ENCODE peak calls at places on chromosome 21, in ten cellular contexts. L is A549, P is cardiac fibroblast, A is heart left ventricle, E is IMR-90, D is brain microvascular endothelial cell, Q is stomach, K is colonic mucosa, G is upper lobe of right lung, U is astrocyte. T is an unnamed sample.

GRCh38 chr21:24955275-24955961 is 651.9 kb downstream of the MRPL39 start:
- DNase-seq in G (no peak), L (no peak), U (no peak), A (no peak), P (no peak), D (no peak), K (no peak), E (no peak), Q (no peak), T (no peak)

GRCh38 chr21:38277501-38278111 is 20.8 kb downstream of the KCNJ15 start:
- DNase-seq in D (peak; percentile 97), A (no peak), P (peak; percentile 95), G (no peak), E (peak; percentile 100), L (peak; percentile 96), Q (no peak), K (peak; percentile 22), U (peak; percentile 100), T (peak; percentile 99)

GRCh38 chr21:34595457-34595856 is 19.5 kb downstream of the RCAN1 start:
- DNase-seq in L (no peak), U (no peak), D (no peak), Q (no peak), A (no peak), K (no peak), E (no peak), G (no peak), P (no peak), T (no peak)

GRCh38 chr21:40016234-40016633 is 149.0 kb downstream of the PCP4 start:
- DNase-seq in K (no peak), U (no peak), L (no peak), P (no peak), E (no peak), G (no peak), A (no peak), D (no peak), Q (no peak), T (no peak)

GRCh38 chr21:18244721-18245486 is at the start of gene CHODL:
- DNase-seq in E (no peak), Q (no peak), U (no peak), D (no peak), L (no peak), K (no peak), G (peak; percentile 63), P (no peak), A (no peak), T (no peak)

GRCh38 chr21:23936224-23936623 is 1671.1 kb downstream of the MRPL39 start:
- DNase-seq in L (peak; percentile 0), U (peak; percentile 2), A (no peak), G (no peak), Q (no peak), P (peak; percentile 21), K (no peak), D (no peak), E (peak; percentile 48), T (peak; percentile 25)

GRCh38 chr21:25281134-25281533 is 326.1 kb downstream of the MRPL39 start:
- DNase-seq in D (no peak), Q (no peak), G (no peak), E (no peak), A (no peak), L (no peak), K (no peak), P (no peak), U (no peak), T (no peak)

GRCh38 chr21:37153193-37153934 is 80.3 kb downstream of the TTC3 start:
- DNase-seq in K (peak; percentile 40), E (peak; percentile 88), A (no peak), U (peak; percentile 68), Q (no peak), L (no peak), G (no peak), P (peak; percentile 83), D (no peak), T (peak; percentile 95)

GRCh38 chr21:38921511-38922215 is 115.9 kb downstream of the ETS2 start:
- DNase-seq in K (peak; percentile 59), P (no peak), Q (no peak), U (no peak), A (no peak), E (no peak), L (no peak), G (no peak), D (no peak), T (peak; percentile 60)

GRCh38 chr21:34669149-34669879 is 520 bp downstream of the CLIC6 start:
- DNase-seq in U (no peak), E (no peak), K (no peak), L (no peak), P (no peak), D (no peak), A (no peak), Q (peak; percentile 54), G (peak; percentile 81), T (no peak)

GRCh38 chr21:34836103-34836932 is 167.5 kb downstream of the CLIC6 start:
- DNase-seq in A (peak; percentile 22), K (no peak), D (peak; percentile 100), G (peak; percentile 88), Q (peak; percentile 71), U (peak; percentile 100), P (peak; percentile 98), E (peak; percentile 100), L (peak; percentile 94), T (peak; percentile 99)

GRCh38 chr21:25855591-25855990 is 120.8 kb downstream of the GABPA start:
- DNase-seq in G (no peak), K (no peak), Q (no peak), E (no peak), A (no peak), U (no peak), P (peak; percentile 22), D (no peak), L (no peak), T (peak; percentile 25)

GRCh38 chr21:29359718-29360117 is 61.0 kb downstream of the BACH1 start:
- DNase-seq in A (no peak), L (no peak), K (no peak), G (no peak), D (no peak), Q (no peak), E (peak; percentile 48), U (no peak), P (no peak), T (no peak)

GRCh38 chr21:36205962-36206361 is 49.3 kb downstream of the DOP1B start:
- DNase-seq in U (no peak), A (no peak), G (no peak), Q (no peak), E (peak; percentile 66), L (no peak), D (no peak), P (no peak), K (no peak), T (no peak)

GRCh38 chr21:14880922-14881321 is 183.9 kb downstream of the NRIP1 start:
- DNase-seq in L (no peak), K (no peak), Q (no peak), D (peak; percentile 71), E (peak; percentile 88), G (no peak), A (no peak), P (peak; percentile 54), U (peak; percentile 80), T (peak; percentile 92)

GRCh38 chr21:14453339-14453738 is 70.4 kb upstream of the HSPA13 start:
- DNase-seq in L (no peak), Q (no peak), E (no peak), K (no peak), U (no peak), P (no peak), D (no peak), A (no peak), G (no peak), T (no peak)

DNA sequence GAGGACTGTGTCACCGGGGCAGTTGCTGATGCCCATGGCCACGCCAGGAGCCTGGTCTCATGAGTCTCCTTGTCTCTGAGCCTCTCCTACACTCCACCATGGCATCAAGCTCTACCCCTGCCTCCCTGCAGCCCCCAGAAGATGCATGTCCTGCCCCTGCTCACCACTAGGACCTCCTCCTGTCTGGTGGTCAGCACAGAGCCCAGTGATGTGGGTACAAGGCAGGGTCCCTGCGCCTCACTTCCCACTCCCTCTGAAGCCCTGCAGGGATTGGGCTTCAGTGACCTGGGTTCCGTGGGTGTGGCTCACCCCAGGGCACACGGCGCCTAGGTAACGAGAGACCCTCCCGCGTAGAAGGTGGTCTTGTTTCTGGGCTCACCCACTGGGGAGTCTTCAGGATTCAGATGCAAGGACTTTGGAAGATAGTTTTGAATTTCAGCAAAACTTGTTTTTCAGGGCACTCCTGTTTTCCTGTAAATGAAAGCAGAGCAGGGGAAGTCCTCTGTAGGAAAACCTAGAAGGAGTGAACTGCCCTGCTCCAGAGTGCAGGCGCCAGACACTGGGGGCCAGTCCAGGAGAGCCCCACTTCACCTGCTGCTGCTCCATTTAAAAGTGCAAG is 2.8 kb downstream of the COL18A1 start:
- DNase-seq in D (no peak), P (no peak), E (no peak), L (no peak), A (no peak), K (no peak), Q (no peak), U (no peak), G (no peak), T (no peak)
- H3K4me3 ChIP-seq in D (peak overlapping the region; percentile 22), P (no peak overlapping the region), E (no peak overlapping the region), L (no peak overlapping the region), A (peak overlapping the region; percentile 67), K (no peak overlapping the region), Q (peak overlapping the region; percentile 55), U (no peak overlapping the region), G (no peak overlapping the region), T (no peak overlapping the region)

DNA sequence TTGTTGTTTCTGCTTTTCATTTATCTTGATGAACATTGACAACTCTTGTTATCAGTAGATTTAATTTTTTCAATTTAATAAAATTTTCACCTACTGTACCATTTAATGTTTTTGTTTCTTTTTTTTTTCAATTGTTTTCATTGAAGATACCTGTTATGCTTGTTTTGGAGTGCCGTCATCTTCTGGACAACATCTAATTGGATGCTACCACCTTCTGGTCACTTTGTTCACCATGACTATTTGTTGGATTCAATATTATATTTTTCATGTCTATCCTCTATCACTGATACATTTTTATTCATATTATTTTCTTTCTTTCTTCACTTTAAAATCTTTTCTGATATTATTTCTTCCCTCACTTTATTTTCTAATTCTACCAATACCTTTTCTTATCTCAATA is 14.0 kb downstream of the KRTAP21-2 start:
- DNase-seq in K (no peak), P (no peak), L (no peak), A (no peak), G (no peak), E (no peak), U (no peak), D (no peak), Q (no peak), T (no peak)
- TF ChIP-seq CTCF in K (no peak), P (no peak), L (no peak), A (peak; percentile 35), G (no peak), E (no peak), U (no peak), D (peak; percentile 11), Q (no peak), T (no peak)

DNA sequence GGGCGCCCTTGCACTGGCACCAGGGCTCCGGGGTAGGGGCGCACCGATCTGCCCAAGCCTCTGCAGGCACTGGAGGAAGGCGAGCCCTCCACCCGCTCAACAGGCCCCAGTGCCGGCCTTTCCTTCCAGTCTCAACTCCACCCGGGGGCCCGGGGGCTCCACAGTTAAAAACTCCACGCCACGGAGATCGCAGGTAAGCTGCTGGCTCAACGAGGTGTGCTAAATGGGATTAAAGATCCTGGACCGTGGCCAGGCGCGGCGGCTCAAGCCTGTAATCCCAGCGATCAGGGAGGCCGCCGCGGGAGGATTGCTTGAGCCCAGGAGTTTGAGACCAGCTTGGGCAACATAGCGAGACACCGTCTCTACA is 536 bp downstream of the HSF2BP start:
- DNase-seq in Q (no peak), K (peak; percentile 23), E (no peak), A (no peak), P (no peak), L (no peak), D (no peak), G (no peak), U (no peak), T (no peak)
- H3K4me3 ChIP-seq in Q (peak overlapping the region; percentile 96), K (peak overlapping the region; percentile 99), E (no peak overlapping the region), A (peak overlapping the region; percentile 100), P (no peak overlapping the region), L (peak overlapping the region; percentile 98), D (no peak overlapping the region), G (peak overlapping the region; percentile 99), U (peak overlapping the region; percentile 88), T (peak overlapping the region; percentile 83)

GRCh38 chr21:42513985-42514882 is 582 bp downstream of the SLC37A1 start:
- DNase-seq in D (no peak), G (peak; percentile 86), P (no peak), L (peak; percentile 21), A (peak; percentile 56), U (no peak), K (peak; percentile 73), E (no peak), Q (peak; percentile 76), T (peak; percentile 9)
- TF ChIP-seq CTCF in D (no peak), G (no peak), P (no peak), L (no peak), A (no peak), U (no peak), K (no peak), E (no peak), Q (no peak), T (no peak)

T was measured in fibroblast of the aortic adventitia.